ENCODE peak calls at places on chromosome 2, in ten cellular contexts. One of them, this sample, is unnamed. For H3K36me3, the result is how much of the 10 kb centered on the place peaks cover.

GRCh38 chr2:19835818-19836281 is 65.9 kb downstream of the TTC32 start:
- DNase-seq in neural progenitor cell: no peak
- DNase-seq in K562: no peak
- DNase-seq in NT2/D1: no peak
- DNase-seq in spleen: no peak
- DNase-seq in ovary: no peak
- DNase-seq in esophagus squamous epithelium: no peak
- DNase-seq in thyroid gland: no peak
- DNase-seq in adrenal gland: no peak
- DNase-seq in aorta: no peak
- DNase-seq in this sample: no peak

GRCh38 chr2:109560265-109560664 is 53.5 kb downstream of the SEPTIN10 start:
- DNase-seq in thyroid gland: no peak
- DNase-seq in K562: no peak
- DNase-seq in adrenal gland: no peak
- DNase-seq in spleen: no peak
- DNase-seq in neural progenitor cell: no peak
- DNase-seq in esophagus squamous epithelium: no peak
- DNase-seq in ovary: no peak
- DNase-seq in aorta: no peak
- DNase-seq in NT2/D1: no peak
- DNase-seq in this sample: no peak

GRCh38 chr2:241617431-241618154 is 19.4 kb downstream of the THAP4 start:
- DNase-seq in NT2/D1: no peak
- DNase-seq in esophagus squamous epithelium: no peak
- DNase-seq in K562: no peak
- DNase-seq in adrenal gland: peak
- DNase-seq in aorta: no peak
- DNase-seq in spleen: peak
- DNase-seq in neural progenitor cell: peak
- DNase-seq in thyroid gland: no peak
- DNase-seq in ovary: no peak
- DNase-seq in this sample: no peak

GRCh38 chr2:66845307-66845706 is 410.4 kb downstream of the MEIS1 start:
- DNase-seq in adrenal gland: no peak
- DNase-seq in thyroid gland: no peak
- DNase-seq in K562: no peak
- DNase-seq in spleen: no peak
- DNase-seq in aorta: no peak
- DNase-seq in neural progenitor cell: no peak
- DNase-seq in esophagus squamous epithelium: no peak
- DNase-seq in NT2/D1: no peak
- DNase-seq in ovary: no peak
- DNase-seq in this sample: no peak

GRCh38 chr2:202339052-202339870 is 36.9 kb upstream of the BMPR2 start:
- DNase-seq in NT2/D1: no peak
- DNase-seq in K562: no peak
- DNase-seq in spleen: no peak
- DNase-seq in adrenal gland: no peak
- DNase-seq in esophagus squamous epithelium: no peak
- DNase-seq in ovary: no peak
- DNase-seq in aorta: no peak
- DNase-seq in neural progenitor cell: no peak
- DNase-seq in thyroid gland: no peak
- DNase-seq in this sample: peak

GRCh38 chr2:188852752-188853151 is 121.4 kb upstream of the COL3A1 start:
- DNase-seq in aorta: no peak
- DNase-seq in NT2/D1: no peak
- DNase-seq in thyroid gland: no peak
- DNase-seq in adrenal gland: no peak
- DNase-seq in spleen: no peak
- DNase-seq in K562: no peak
- DNase-seq in neural progenitor cell: no peak
- DNase-seq in ovary: no peak
- DNase-seq in esophagus squamous epithelium: no peak
- DNase-seq in this sample: no peak

GRCh38 chr2:199485732-199486335 is 28.1 kb upstream of the SATB2 start:
- DNase-seq in esophagus squamous epithelium: no peak
- DNase-seq in adrenal gland: peak
- DNase-seq in NT2/D1: peak
- DNase-seq in ovary: peak
- DNase-seq in thyroid gland: peak
- DNase-seq in K562: peak
- DNase-seq in aorta: peak
- DNase-seq in spleen: no peak
- DNase-seq in neural progenitor cell: peak
- DNase-seq in this sample: peak

GRCh38 chr2:217277646-217278048 is 417.8 kb upstream of the TNP1 start:
- DNase-seq in thyroid gland: no peak
- DNase-seq in adrenal gland: peak
- DNase-seq in neural progenitor cell: no peak
- DNase-seq in K562: no peak
- DNase-seq in ovary: no peak
- DNase-seq in NT2/D1: no peak
- DNase-seq in esophagus squamous epithelium: no peak
- DNase-seq in spleen: peak
- DNase-seq in aorta: peak
- DNase-seq in this sample: no peak

GRCh38 chr2:64594563-64594989 is 59.1 kb downstream of the SERTAD2 start:
- DNase-seq in ovary: no peak
- DNase-seq in NT2/D1: no peak
- DNase-seq in aorta: no peak
- DNase-seq in thyroid gland: no peak
- DNase-seq in neural progenitor cell: no peak
- DNase-seq in esophagus squamous epithelium: no peak
- DNase-seq in adrenal gland: no peak
- DNase-seq in K562: no peak
- DNase-seq in spleen: no peak
- DNase-seq in this sample: no peak

GRCh38 chr2:1503471-1504310 is 90.4 kb downstream of the TPO start:
- DNase-seq in K562: no peak
- DNase-seq in adrenal gland: no peak
- DNase-seq in neural progenitor cell: no peak
- DNase-seq in thyroid gland: peak
- DNase-seq in NT2/D1: no peak
- DNase-seq in spleen: peak
- DNase-seq in esophagus squamous epithelium: no peak
- DNase-seq in ovary: no peak
- DNase-seq in aorta: peak
- DNase-seq in this sample: no peak

GRCh38 chr2:193943406-193943960 is 1713.5 kb upstream of the SLC39A10 start:
- DNase-seq in K562: no peak
- DNase-seq in adrenal gland: no peak
- DNase-seq in ovary: no peak
- DNase-seq in aorta: no peak
- DNase-seq in NT2/D1: no peak
- DNase-seq in spleen: no peak
- DNase-seq in thyroid gland: no peak
- DNase-seq in esophagus squamous epithelium: no peak
- DNase-seq in neural progenitor cell: no peak
- DNase-seq in this sample: peak

GRCh38 chr2:240323601-240324291 is 111.7 kb upstream of the GPC1 start:
- DNase-seq in K562: no peak
- DNase-seq in spleen: no peak
- DNase-seq in neural progenitor cell: no peak
- DNase-seq in adrenal gland: no peak
- DNase-seq in NT2/D1: no peak
- DNase-seq in aorta: no peak
- DNase-seq in ovary: no peak
- DNase-seq in thyroid gland: no peak
- DNase-seq in esophagus squamous epithelium: no peak
- DNase-seq in this sample: no peak

GRCh38 chr2:62293490-62294212 is 97.7 kb downstream of the B3GNT2 start:
- DNase-seq in adrenal gland: peak
- DNase-seq in NT2/D1: peak
- DNase-seq in K562: no peak
- DNase-seq in spleen: no peak
- DNase-seq in aorta: no peak
- DNase-seq in ovary: peak
- DNase-seq in thyroid gland: peak
- DNase-seq in esophagus squamous epithelium: no peak
- DNase-seq in neural progenitor cell: peak
- DNase-seq in this sample: peak

GRCh38 chr2:47050762-47051161 is 104.3 kb downstream of the STPG4 start:
- DNase-seq in ovary: no peak
- DNase-seq in neural progenitor cell: no peak
- DNase-seq in NT2/D1: no peak
- DNase-seq in adrenal gland: no peak
- DNase-seq in aorta: no peak
- DNase-seq in esophagus squamous epithelium: no peak
- DNase-seq in K562: no peak
- DNase-seq in spleen: no peak
- DNase-seq in thyroid gland: no peak
- DNase-seq in this sample: no peak

GRCh38 chr2:47051562-47051961 is 103.5 kb downstream of the STPG4 start:
- DNase-seq in adrenal gland: no peak
- DNase-seq in ovary: no peak
- DNase-seq in K562: no peak
- DNase-seq in neural progenitor cell: no peak
- DNase-seq in esophagus squamous epithelium: no peak
- DNase-seq in thyroid gland: no peak
- DNase-seq in spleen: no peak
- DNase-seq in NT2/D1: no peak
- DNase-seq in aorta: no peak
- DNase-seq in this sample: no peak

GRCh38 chr2:47050021-47050760 is 104.9 kb downstream of the STPG4 start:
- DNase-seq in NT2/D1: no peak
- DNase-seq in spleen: no peak
- DNase-seq in thyroid gland: no peak
- DNase-seq in neural progenitor cell: no peak
- DNase-seq in esophagus squamous epithelium: no peak
- DNase-seq in aorta: no peak
- DNase-seq in adrenal gland: no peak
- DNase-seq in K562: no peak
- DNase-seq in ovary: no peak
- DNase-seq in this sample: no peak

GRCh38 chr2:47049502-47049901 is 105.6 kb downstream of the STPG4 start:
- DNase-seq in neural progenitor cell: no peak
- DNase-seq in adrenal gland: no peak
- DNase-seq in NT2/D1: no peak
- DNase-seq in thyroid gland: no peak
- DNase-seq in ovary: no peak
- DNase-seq in aorta: no peak
- DNase-seq in K562: no peak
- DNase-seq in spleen: no peak
- DNase-seq in esophagus squamous epithelium: no peak
- DNase-seq in this sample: no peak

DNA sequence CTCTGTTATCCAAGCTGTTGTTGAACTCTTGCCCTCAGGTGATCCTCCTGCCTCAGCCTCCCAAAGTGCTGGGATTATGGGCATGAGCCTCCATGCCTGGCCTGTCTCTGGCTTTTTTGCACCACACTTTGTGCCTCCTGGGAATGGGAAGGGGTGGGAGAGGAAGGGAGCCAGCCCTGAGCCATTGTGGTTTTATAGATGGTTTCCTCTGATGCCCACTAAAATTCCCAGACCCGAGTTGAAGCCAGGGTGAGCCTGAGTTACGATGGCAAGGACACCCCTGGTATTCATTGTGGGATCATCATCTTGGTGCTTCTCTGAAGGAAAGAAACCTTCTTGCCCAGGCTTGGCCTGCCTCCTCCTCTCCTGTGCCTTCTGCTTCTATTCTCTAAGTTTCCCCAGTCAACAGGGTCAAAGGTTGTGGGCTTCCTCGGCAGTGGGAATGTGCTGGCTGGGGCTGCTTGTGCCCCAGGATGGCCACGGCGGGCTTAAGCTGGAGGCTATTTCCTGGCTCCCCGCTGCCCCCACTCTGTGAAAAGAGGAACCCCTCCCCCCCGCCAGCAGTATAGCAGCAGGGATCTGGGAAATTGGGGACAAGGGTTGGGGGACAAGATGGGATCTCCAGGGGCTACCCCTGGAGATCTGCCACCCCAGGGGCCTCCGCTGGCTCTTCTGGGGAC is 106.2 kb downstream of the STPG4 start:
- DNase-seq in K562: peak
- DNase-seq in adrenal gland: no peak
- DNase-seq in thyroid gland: no peak
- DNase-seq in aorta: no peak
- DNase-seq in esophagus squamous epithelium: no peak
- DNase-seq in spleen: no peak
- DNase-seq in neural progenitor cell: peak
- DNase-seq in ovary: no peak
- DNase-seq in NT2/D1: no peak
- DNase-seq in this sample: no peak
- H3K36me3 ChIP-seq in K562: under half
- H3K36me3 ChIP-seq in adrenal gland: half or more
- H3K36me3 ChIP-seq in thyroid gland: under half
- H3K36me3 ChIP-seq in aorta: under half
- H3K36me3 ChIP-seq in esophagus squamous epithelium: under half
- H3K36me3 ChIP-seq in spleen: half or more
- H3K36me3 ChIP-seq in neural progenitor cell: under half
- H3K36me3 ChIP-seq in ovary: under half
- H3K36me3 ChIP-seq in NT2/D1: half or more
- H3K36me3 ChIP-seq in this sample: under half

DNA sequence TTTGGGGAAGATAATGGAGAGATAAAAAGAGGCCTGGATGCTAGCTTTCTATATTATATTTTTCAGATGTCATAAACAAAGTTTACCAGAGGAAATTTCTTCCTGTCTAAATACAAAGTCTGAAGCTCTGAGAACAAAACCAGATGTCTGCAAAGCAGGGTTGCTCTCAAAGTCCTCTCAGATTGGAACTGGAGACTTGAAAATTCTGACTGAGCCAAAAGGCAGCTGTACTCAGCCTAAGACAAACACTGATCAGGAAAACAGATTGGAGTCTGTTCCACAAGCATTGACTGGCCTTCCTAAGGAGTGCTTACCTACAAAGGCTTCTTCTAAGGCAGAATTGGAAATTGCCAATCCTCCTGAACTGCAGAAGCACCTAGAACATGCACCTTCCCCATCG is 25.1 kb downstream of the KDM3A start:
- DNase-seq in esophagus squamous epithelium: no peak
- DNase-seq in thyroid gland: no peak
- DNase-seq in aorta: no peak
- DNase-seq in NT2/D1: no peak
- DNase-seq in spleen: no peak
- DNase-seq in neural progenitor cell: no peak
- DNase-seq in adrenal gland: no peak
- DNase-seq in K562: no peak
- DNase-seq in ovary: no peak
- DNase-seq in this sample: no peak
- H3K36me3 ChIP-seq in esophagus squamous epithelium: under half
- H3K36me3 ChIP-seq in thyroid gland: half or more
- H3K36me3 ChIP-seq in aorta: under half
- H3K36me3 ChIP-seq in NT2/D1: half or more
- H3K36me3 ChIP-seq in spleen: half or more
- H3K36me3 ChIP-seq in neural progenitor cell: under half
- H3K36me3 ChIP-seq in adrenal gland: half or more
- H3K36me3 ChIP-seq in K562: half or more
- H3K36me3 ChIP-seq in ovary: under half
- H3K36me3 ChIP-seq in this sample: under half

GRCh38 chr2:3545788-3546478 is 12.2 kb downstream of the RNASEH1 start:
- DNase-seq in aorta: no peak
- DNase-seq in thyroid gland: no peak
- DNase-seq in adrenal gland: no peak
- DNase-seq in K562: no peak
- DNase-seq in ovary: no peak
- DNase-seq in esophagus squamous epithelium: no peak
- DNase-seq in NT2/D1: no peak
- DNase-seq in neural progenitor cell: no peak
- DNase-seq in spleen: no peak
- DNase-seq in this sample: no peak
- H3K36me3 ChIP-seq in aorta: under half
- H3K36me3 ChIP-seq in thyroid gland: half or more
- H3K36me3 ChIP-seq in adrenal gland: half or more
- H3K36me3 ChIP-seq in K562: half or more
- H3K36me3 ChIP-seq in ovary: under half
- H3K36me3 ChIP-seq in esophagus squamous epithelium: under half
- H3K36me3 ChIP-seq in NT2/D1: half or more
- H3K36me3 ChIP-seq in neural progenitor cell: under half
- H3K36me3 ChIP-seq in spleen: half or more
- H3K36me3 ChIP-seq in this sample: half or more

GRCh38 chr2:127707890-127708648 is 6.8 kb downstream of the SFT2D3 start:
- DNase-seq in NT2/D1: no peak
- DNase-seq in aorta: no peak
- DNase-seq in K562: no peak
- DNase-seq in neural progenitor cell: no peak
- DNase-seq in esophagus squamous epithelium: no peak
- DNase-seq in spleen: no peak
- DNase-seq in thyroid gland: peak
- DNase-seq in adrenal gland: peak
- DNase-seq in ovary: no peak
- DNase-seq in this sample: no peak
- H3K36me3 ChIP-seq in NT2/D1: half or more
- H3K36me3 ChIP-seq in aorta: under half
- H3K36me3 ChIP-seq in K562: half or more
- H3K36me3 ChIP-seq in neural progenitor cell: under half
- H3K36me3 ChIP-seq in esophagus squamous epithelium: under half
- H3K36me3 ChIP-seq in spleen: half or more
- H3K36me3 ChIP-seq in thyroid gland: under half
- H3K36me3 ChIP-seq in adrenal gland: under half
- H3K36me3 ChIP-seq in ovary: under half
- H3K36me3 ChIP-seq in this sample: half or more

This sample was measured in HAP-1.